ENCODE peak calls at places on chromosomes 12 and 14, in eight cellular contexts. Z is GOT3; A is NCI-H2081; O is stimulated activated CD4-positive, alpha-beta T cell treated with anti-CD3 and anti-CD28 coated beads, Interleukin-12 subunit alpha, Interleukin-12 subunit beta, amount 100 ng/mL, for 4 hours; D is SHP77; Q is NCI-H1092; L is Right ventricle myocardium superior; J is nephron progenitor cell. N is an unnamed sample.

GRCh38 chr12:132056320-132056719 is 87.8 kb downstream of the DDX51 start:
- DNase-seq in Z (no peak), A (no peak), O (no peak), D (no peak), Q (no peak), L (no peak), J (no peak), N (no peak)

GRCh38 chr14:72608391-72609204 is 285.3 kb downstream of the DPF3 start:
- DNase-seq in Z (peak; percentile 28), A (no peak), O (no peak), D (no peak), Q (no peak), L (no peak), J (no peak), N (no peak)

GRCh38 chr14:81990312-81990761 is 456.7 kb upstream of the SEL1L start:
- DNase-seq in Z (no peak), A (peak; percentile 64), O (peak; percentile 4), D (peak; percentile 41), Q (peak; percentile 15), L (no peak), J (peak; percentile 67), N (no peak)

GRCh38 chr14:32588448-32589320 is 259.6 kb downstream of the AKAP6 start:
- DNase-seq in Z (no peak), A (peak; percentile 21), O (no peak), D (peak; percentile 40), Q (no peak), L (no peak), J (peak; percentile 19), N (no peak)

GRCh38 chr14:104726600-104727451 is 2.8 kb downstream of the ADSS1 start:
- DNase-seq in Z (no peak), A (no peak), O (no peak), D (no peak), Q (no peak), L (no peak), J (peak; percentile 40), N (no peak)

GRCh38 chr12:100986595-100987547 is 192.3 kb downstream of the ANO4 start:
- DNase-seq in Z (no peak), A (no peak), O (no peak), D (no peak), Q (no peak), L (no peak), J (no peak), N (no peak)

GRCh38 chr12:69648476-69648875 is 37.8 kb upstream of the LRRC10 start:
- DNase-seq in Z (no peak), A (no peak), O (no peak), D (no peak), Q (no peak), L (no peak), J (no peak), N (no peak)

GRCh38 chr12:120079352-120080042 is 37.1 kb downstream of the RAB35 start:
- DNase-seq in Z (no peak), A (no peak), O (no peak), D (no peak), Q (no peak), L (no peak), J (no peak), N (no peak)

GRCh38 chr12:112352921-112353320 is 29.3 kb downstream of the HECTD4 start:
- DNase-seq in Z (no peak), A (no peak), O (no peak), D (no peak), Q (no peak), L (no peak), J (no peak), N (no peak)

GRCh38 chr14:73610692-73611091 is 1.6 kb upstream of the ACOT6 start:
- DNase-seq in Z (no peak), A (no peak), O (no peak), D (peak; percentile 13), Q (no peak), L (no peak), J (no peak), N (no peak)

GRCh38 chr14:94936411-94936892 is 166.5 kb upstream of the GSC start:
- DNase-seq in Z (no peak), A (peak; percentile 49), O (no peak), D (no peak), Q (peak; percentile 91), L (peak; percentile 80), J (peak; percentile 39), N (no peak)

GRCh38 chr12:94200069-94200468 is 51.7 kb downstream of the PLXNC1 start:
- DNase-seq in Z (no peak), A (no peak), O (no peak), D (no peak), Q (no peak), L (no peak), J (no peak), N (no peak)

GRCh38 chr12:109723311-109723791 is 9.7 kb downstream of the FAM222A start:
- DNase-seq in Z (no peak), A (peak; percentile 45), O (no peak), D (no peak), Q (peak; percentile 38), L (peak; percentile 89), J (no peak), N (peak; percentile 16)

GRCh38 chr14:22391908-22392307 is 197.1 kb downstream of the DAD1 start:
- DNase-seq in Z (no peak), A (no peak), O (no peak), D (peak; percentile 26), Q (peak; percentile 65), L (peak; percentile 60), J (peak; percentile 51), N (no peak)

GRCh38 chr14:53537421-53538315 is 384.5 kb upstream of the DDHD1 start:
- DNase-seq in Z (no peak), A (no peak), O (no peak), D (no peak), Q (no peak), L (no peak), J (no peak), N (no peak)

GRCh38 chr12:77324763-77325468 is 259.5 kb upstream of the E2F7 start:
- DNase-seq in Z (peak; percentile 14), A (peak; percentile 76), O (peak; percentile 0), D (peak; percentile 7), Q (peak; percentile 56), L (peak; percentile 83), J (peak; percentile 87), N (no peak)

GRCh38 chr14:52222901-52223300 is 44.6 kb upstream of the PTGDR start:
- DNase-seq in Z (no peak), A (no peak), O (no peak), D (peak; percentile 14), Q (no peak), L (no peak), J (no peak), N (no peak)

GRCh38 chr12:18224745-18225144 is 36.6 kb upstream of the PIK3C2G start:
- DNase-seq in Z (no peak), A (peak; percentile 16), O (no peak), D (no peak), Q (peak; percentile 7), L (no peak), J (no peak), N (no peak)

GRCh38 chr12:12645485-12645884 is 33.8 kb downstream of the CREBL2 start:
- DNase-seq in Z (no peak), A (peak; percentile 10), O (no peak), D (no peak), Q (no peak), L (no peak), J (no peak), N (no peak)

GRCh38 chr12:75087656-75088055 is 122.0 kb downstream of the KCNC2 start:
- DNase-seq in Z (no peak), A (no peak), O (no peak), D (no peak), Q (no peak), L (no peak), J (peak; percentile 2), N (no peak)